ENCODE peak calls at places on chromosomes 12 and 14, in six cellular contexts. Z is neuronal stem cell, U is IMR-90, K is mesendoderm, I is trophoblast cell, Y is H1. L is an unnamed sample.

GRCh38 chr14:34003691-34004090 is 52.8 kb upstream of the EGLN3 start:
- DNase-seq in Z (no peak), K (no peak), Y (no peak), U (no peak), I (no peak), L (no peak)

GRCh38 chr12:89363084-89363483 is 10.8 kb upstream of the DUSP6 start:
- DNase-seq in K (no peak), U (no peak), Y (no peak), I (no peak), Z (no peak), L (peak)

GRCh38 chr12:99390707-99391106 is 256.8 kb upstream of the GARIN6 start:
- DNase-seq in K (peak), Y (peak), U (no peak), I (peak), Z (peak), L (no peak)

GRCh38 chr12:14289596-14289995 is 75.9 kb upstream of the ATF7IP start:
- DNase-seq in K (no peak), Y (no peak), I (peak), Z (no peak), U (no peak), L (no peak)

GRCh38 chr14:99240512-99241313 is 31.3 kb downstream of the BCL11B start:
- DNase-seq in Y (no peak), K (no peak), U (no peak), Z (no peak), I (no peak), L (no peak)

GRCh38 chr12:105769486-105769885 is 369.3 kb downstream of the NUAK1 start:
- DNase-seq in Y (no peak), U (peak), K (no peak), I (no peak), Z (no peak), L (peak)

GRCh38 chr14:87522575-87522974 is 470.4 kb downstream of the GALC start:
- DNase-seq in I (no peak), Z (no peak), U (no peak), Y (peak), K (peak), L (no peak)

GRCh38 chr12:132127041-132127440 is 17.1 kb downstream of the DDX51 start:
- DNase-seq in I (no peak), Z (no peak), K (no peak), Y (no peak), U (no peak), L (no peak)

GRCh38 chr12:106780010-106780625 is 5.6 kb downstream of the RIC8B start:
- DNase-seq in I (peak), Z (no peak), Y (no peak), U (peak), K (peak), L (peak)

GRCh38 chr14:78170203-78170602 is at the start of gene NRXN3:
- DNase-seq in Y (peak), I (no peak), Z (peak), U (no peak), K (peak), L (no peak)

GRCh38 chr12:83827860-83828259 is 1084.7 kb downstream of the SLC6A15 start:
- DNase-seq in Z (no peak), I (no peak), U (no peak), K (peak), Y (peak), L (no peak)

GRCh38 chr12:42625611-42626010 is 36.1 kb upstream of the PRICKLE1 start:
- DNase-seq in Z (no peak), K (no peak), Y (no peak), I (no peak), U (no peak), L (no peak)

GRCh38 chr14:30573203-30573814 is 14.4 kb downstream of the G2E3 start:
- DNase-seq in I (no peak), K (no peak), Y (no peak), U (peak), Z (no peak), L (peak)

GRCh38 chr14:38404100-38404541 is 148.2 kb upstream of the CLEC14A start:
- DNase-seq in Y (no peak), U (peak), I (no peak), K (no peak), Z (no peak), L (peak)

GRCh38 chr12:91565246-91565645 is 382.6 kb upstream of the DCN start:
- DNase-seq in Z (no peak), K (no peak), U (no peak), Y (no peak), I (no peak), L (no peak)

GRCh38 chr14:97267509-97267908 is 470.3 kb downstream of the VRK1 start:
- DNase-seq in Z (no peak), U (no peak), Y (no peak), I (no peak), K (no peak), L (no peak)

GRCh38 chr12:125256537-125256936 is 191.3 kb downstream of the AACS start:
- DNase-seq in K (no peak), U (no peak), I (no peak), Z (no peak), Y (no peak), L (no peak)

GRCh38 chr14:56862843-56863242 is 52.6 kb upstream of the OTX2 start:
- DNase-seq in K (no peak), Z (no peak), Y (no peak), I (peak), U (no peak), L (no peak)

GRCh38 chr14:88590173-88590572 is 27.3 kb downstream of the ZC3H14 start:
- DNase-seq in Z (no peak), I (no peak), Y (no peak), K (no peak), U (peak), L (peak)

GRCh38 chr14:94058674-94059138 is 22.3 kb downstream of the DDX24 start:
- DNase-seq in K (no peak), Z (no peak), U (no peak), Y (no peak), I (no peak), L (no peak)

GRCh38 chr12:29961231-29961630 is 177.5 kb upstream of the TMTC1 start:
- DNase-seq in K (no peak), I (no peak), Y (no peak), Z (no peak), U (peak), L (peak)

GRCh38 chr12:86137936-86138335 is 118.3 kb downstream of the MGAT4C start:
- DNase-seq in K (no peak), Z (no peak), I (peak), U (peak), Y (no peak), L (peak)

GRCh38 chr14:33796356-33796755 is 154.5 kb downstream of the EGLN3 start:
- DNase-seq in Y (no peak), Z (no peak), I (peak), U (no peak), K (peak), L (peak)

GRCh38 chr12:30963709-30964564 is 37.4 kb downstream of the TSPAN11 start:
- DNase-seq in Z (no peak), K (no peak), U (no peak), I (no peak), Y (no peak), L (no peak)

GRCh38 chr12:13719986-13720385 is 261.4 kb downstream of the GRIN2B start:
- DNase-seq in Z (no peak), I (no peak), K (no peak), U (no peak), Y (no peak), L (no peak)

GRCh38 chr12:81095470-81096232 is 17.8 kb downstream of the ACSS3 start:
- DNase-seq in Y (no peak), Z (no peak), U (no peak), I (no peak), K (peak), L (peak)

GRCh38 chr12:31431721-31432120 is 105.8 kb upstream of the SINHCAF start:
- DNase-seq in U (peak), Z (no peak), I (no peak), K (no peak), Y (peak), L (peak)

GRCh38 chr14:75453817-75454434 is 26.1 kb downstream of the JDP2 start:
- DNase-seq in U (no peak), Z (no peak), Y (no peak), K (peak), I (peak), L (no peak)

GRCh38 chr12:55718650-55719275 is 1.4 kb upstream of the RDH5 start:
- DNase-seq in U (no peak), I (no peak), Y (no peak), Z (no peak), K (no peak), L (no peak)

GRCh38 chr12:125132698-125133400 is 67.6 kb downstream of the AACS start:
- DNase-seq in I (peak), Z (no peak), Y (no peak), K (no peak), U (peak), L (peak)

GRCh38 chr14:92314182-92314581 is 8.8 kb upstream of the SLC24A4 start:
- DNase-seq in K (no peak), Y (no peak), U (no peak), Z (no peak), I (no peak), L (no peak)

GRCh38 chr12:58309806-58310205 is 368.4 kb downstream of the ATP23 start:
- DNase-seq in Y (no peak), U (no peak), Z (no peak), I (no peak), K (no peak), L (peak)

GRCh38 chr12:58504539-58504938 is 415.8 kb downstream of the LRIG3 start:
- DNase-seq in I (no peak), Z (no peak), U (peak), Y (no peak), K (no peak), L (peak)

GRCh38 chr12:10783252-10783651 is 19.2 kb downstream of the TAS2R7 start:
- DNase-seq in I (peak), K (no peak), U (no peak), Z (no peak), Y (no peak), L (no peak)

GRCh38 chr12:25480145-25480544 is 72.9 kb downstream of the LMNTD1 start:
- DNase-seq in U (no peak), I (no peak), K (no peak), Z (no peak), Y (no peak), L (no peak)

GRCh38 chr12:43338848-43339526 is 213.0 kb downstream of the ADAMTS20 start:
- DNase-seq in Z (peak), K (peak), U (peak), I (peak), Y (no peak), L (peak)

GRCh38 chr14:102923920-102924486 is 1.5 kb downstream of the AMN start:
- DNase-seq in I (no peak), Y (no peak), Z (no peak), U (no peak), K (no peak), L (no peak)

GRCh38 chr12:54414191-54414525 is 4.9 kb downstream of the ITGA5 start:
- DNase-seq in U (no peak), K (no peak), Z (no peak), I (no peak), Y (no peak), L (no peak)

GRCh38 chr12:54412348-54412747 is 6.7 kb downstream of the ITGA5 start:
- DNase-seq in Y (peak), I (no peak), Z (no peak), K (no peak), U (no peak), L (no peak)

GRCh38 chr12:54411398-54412241 is 7.4 kb downstream of the ITGA5 start:
- DNase-seq in I (peak), Y (peak), Z (no peak), U (peak), K (no peak), L (peak)

GRCh38 chr12:54413284-54414190 is 5.5 kb downstream of the ITGA5 start:
- DNase-seq in I (no peak), Y (no peak), U (no peak), K (peak), Z (no peak), L (peak)

DNA sequence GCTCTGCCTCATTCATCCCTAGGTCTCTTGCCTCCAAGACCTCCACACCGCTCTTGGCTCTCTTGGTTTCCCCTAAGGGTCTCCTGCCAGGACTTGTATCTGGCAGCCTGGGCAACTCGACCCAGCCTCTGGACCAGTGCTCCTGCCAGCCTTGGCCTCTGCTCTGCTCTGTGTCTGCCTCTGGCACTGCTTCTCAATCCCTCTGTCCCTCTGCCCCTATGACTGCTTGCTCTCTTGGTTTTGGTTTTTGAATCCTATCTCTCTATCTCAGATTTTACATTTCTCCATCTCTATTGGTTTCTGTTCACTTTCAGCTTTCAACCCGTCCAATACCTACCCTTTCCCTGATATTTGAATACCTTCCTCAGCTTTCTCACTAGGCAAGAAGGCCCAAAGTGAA is 6.3 kb downstream of the ITGA5 start:
- DNase-seq in U (no peak), Y (peak), K (no peak), Z (no peak), I (no peak), L (no peak)
- H3K4me3 ChIP-seq in U (no peak), Y (no peak), K (no peak), Z (no peak), I (peak), L (peak)

DNA sequence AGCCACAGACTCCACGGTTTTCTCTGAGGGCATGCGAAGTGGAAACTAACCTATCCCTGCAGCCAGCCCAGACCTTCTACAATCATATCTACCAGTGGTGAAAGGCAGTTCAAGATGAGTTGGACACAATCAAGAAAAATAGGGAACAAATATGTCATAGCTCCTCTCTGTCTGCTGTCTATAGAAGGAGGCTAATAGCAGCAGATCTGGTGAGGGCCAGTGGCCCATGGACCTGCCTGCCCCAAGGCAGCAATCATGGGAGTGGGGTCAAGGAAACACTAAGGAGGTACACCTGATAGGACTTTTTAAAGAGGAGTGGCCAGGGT is 149.5 kb downstream of the PRKCH start:
- DNase-seq in Y (no peak), Z (no peak), I (no peak), K (no peak), U (no peak), L (no peak)
- H4K8ac ChIP-seq in Y (no peak), Z (no peak), I (peak), K (no peak), U (peak), L (peak)

DNA sequence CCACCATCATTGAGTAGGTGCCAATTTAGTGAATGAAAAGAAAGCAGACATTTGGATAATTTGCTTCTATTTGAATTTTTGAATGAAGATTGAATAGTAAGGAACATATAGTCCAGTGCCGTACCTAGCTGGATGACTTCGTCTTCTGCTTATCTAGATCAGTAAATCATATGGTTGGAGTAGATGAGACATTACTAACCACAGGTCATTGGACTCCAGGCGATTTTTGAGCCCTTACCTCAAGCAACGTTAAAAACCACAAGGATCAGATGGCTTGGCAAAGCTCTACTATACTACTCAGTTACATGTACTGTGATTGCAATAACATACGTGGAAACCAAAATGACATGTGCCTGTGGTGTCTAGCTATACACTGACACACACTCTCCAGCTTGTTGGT is 1.7 kb upstream of the SPATS2 start:
- DNase-seq in U (peak), K (no peak), Y (no peak), Z (no peak), I (peak), L (peak)
- H3K4me3 ChIP-seq in U (no peak), K (no peak), Y (peak), Z (peak), I (no peak), L (peak)

GRCh38 chr14:91215381-91215780 is 29.1 kb downstream of the GPR68 start:
- DNase-seq in U (no peak), Y (no peak), K (no peak), I (no peak), Z (no peak), L (no peak)

GRCh38 chr14:91214306-91214705 is 30.2 kb downstream of the GPR68 start:
- DNase-seq in U (no peak), Z (no peak), I (no peak), K (no peak), Y (no peak), L (no peak)

GRCh38 chr14:91218041-91218440 is 26.5 kb downstream of the GPR68 start:
- DNase-seq in I (no peak), U (no peak), Z (no peak), Y (no peak), K (no peak), L (no peak)

GRCh38 chr14:91219505-91220389 is 24.8 kb downstream of the GPR68 start:
- DNase-seq in I (no peak), Z (no peak), U (no peak), Y (no peak), K (no peak), L (no peak)

GRCh38 chr14:91216731-91217226 is 27.7 kb downstream of the GPR68 start:
- DNase-seq in Y (no peak), U (no peak), I (no peak), K (no peak), Z (no peak), L (no peak)
- H4K8ac ChIP-seq in Y (no peak), U (no peak), I (no peak), K (no peak), Z (no peak), L (no peak)

GRCh38 chr14:66495214-66496098 is 9.3 kb downstream of the CCDC196 start:
- DNase-seq in Z (peak), I (peak), K (peak), U (peak), Y (no peak), L (peak)
- H3K4me3 ChIP-seq in Z (no peak), I (no peak), K (no peak), U (no peak), Y (no peak), L (no peak)

GRCh38 chr12:109786799-109787198 is 46.4 kb downstream of the TRPV4 start:
- DNase-seq in I (no peak), K (no peak), U (no peak), Y (no peak), Z (no peak), L (no peak)
- H4K8ac ChIP-seq in I (no peak), K (no peak), U (no peak), Y (no peak), Z (no peak), L (no peak)

DNA sequence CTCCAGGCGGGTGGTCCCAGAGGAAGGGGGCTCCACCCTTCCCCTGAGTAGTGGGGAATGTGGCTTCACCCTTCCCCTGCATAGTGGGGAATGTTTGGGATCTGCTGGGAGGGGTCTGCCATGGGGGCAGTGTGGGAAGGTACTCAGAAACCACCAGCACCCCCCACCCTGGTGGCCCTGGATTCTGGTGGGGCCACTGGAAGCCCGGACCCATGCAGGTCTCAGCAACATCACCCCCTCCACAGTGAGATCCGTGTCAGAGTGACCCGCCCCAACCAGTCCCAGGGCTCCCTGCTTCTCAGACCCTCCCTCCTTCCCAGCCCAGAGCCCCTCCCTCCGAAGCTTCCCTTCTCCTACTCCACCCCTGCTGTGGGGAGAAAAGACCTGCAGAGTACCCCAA is 30.3 kb upstream of the INF2 start:
- DNase-seq in U (no peak), Z (no peak), Y (no peak), K (no peak), I (no peak), L (no peak)
- H3K4me3 ChIP-seq in U (no peak), Z (no peak), Y (no peak), K (no peak), I (no peak), L (no peak)

DNA sequence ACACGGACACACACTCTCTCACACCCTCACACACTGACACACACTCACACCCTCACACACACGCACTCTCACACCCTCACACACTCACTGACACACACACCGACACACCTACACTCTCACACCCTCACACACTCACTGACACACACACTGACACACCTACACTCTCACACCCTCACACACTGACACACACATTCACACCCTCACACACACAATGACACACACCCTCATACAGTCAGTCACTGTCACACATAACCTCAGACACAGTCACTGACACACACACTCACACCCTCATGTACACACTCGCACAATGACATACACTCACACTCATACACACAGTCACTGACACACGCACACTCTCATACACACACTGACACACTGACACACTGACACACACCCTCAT is 19.8 kb upstream of the DLK1 start:
- DNase-seq in K (no peak), Y (no peak), Z (no peak), U (no peak), I (no peak), L (no peak)
- H4K8ac ChIP-seq in K (no peak), Y (no peak), Z (no peak), U (no peak), I (no peak), L (no peak)

GRCh38 chr12:6725350-6725749 is 1.5 kb downstream of the COPS7A start:
- DNase-seq in U (no peak), Y (no peak), Z (no peak), I (no peak), K (no peak), L (no peak)
- H3K4me3 ChIP-seq in U (no peak), Y (no peak), Z (no peak), I (no peak), K (no peak), L (no peak)

L was measured in mesenchymal stem cell.